ENCODE peak calls at places on chromosomes 1 and 21, in ten cellular contexts. Y is Panc1; T is stomach; M is left ventricle myocardium inferior; D is body of pancreas; N is GM23248; P is fibroblast of lung; U is CD8-positive, alpha-beta T cell; E is thoracic aorta; G is psoas muscle. Z is an unnamed sample.

GRCh38 chr1:159199901-159200300 is 4.8 kb upstream of the ACKR1 start:
- DNase-seq in Y (no peak), U (no peak), G (no peak), E (no peak), N (no peak), P (no peak), M (no peak), T (no peak), D (no peak), Z (no peak)

GRCh38 chr1:151968058-151968457 is 25.6 kb downstream of the S100A10 start:
- DNase-seq in U (no peak), N (peak; percentile 72), Y (no peak), E (no peak), T (peak; percentile 44), D (peak; percentile 53), G (no peak), P (peak; percentile 63), M (no peak), Z (no peak)

GRCh38 chr1:41382531-41383090 is 21.4 kb downstream of the FOXO6 start:
- DNase-seq in P (no peak), M (peak; percentile 54), G (peak; percentile 64), T (peak; percentile 59), Y (no peak), N (peak; percentile 58), D (peak; percentile 43), U (no peak), E (no peak), Z (peak; percentile 63)

GRCh38 chr21:26769613-26770188 is 75.5 kb downstream of the ADAMTS1 start:
- DNase-seq in E (no peak), Y (no peak), P (peak; percentile 84), M (no peak), G (no peak), U (no peak), T (no peak), D (peak; percentile 8), N (peak; percentile 78), Z (no peak)

GRCh38 chr1:20469406-20470076 is 16.5 kb downstream of the CAMK2N1 start:
- DNase-seq in M (no peak), G (no peak), Y (no peak), E (no peak), U (no peak), D (no peak), P (peak; percentile 19), N (no peak), T (no peak), Z (no peak)

GRCh38 chr1:36383240-36383639 is 2.5 kb downstream of the STK40 start:
- DNase-seq in G (no peak), N (no peak), D (peak; percentile 93), T (peak; percentile 73), E (no peak), U (no peak), M (peak; percentile 46), P (no peak), Y (no peak), Z (no peak)

GRCh38 chr1:7705048-7705907 is 65.8 kb upstream of the VAMP3 start:
- DNase-seq in M (peak; percentile 57), E (no peak), G (peak; percentile 53), P (no peak), Y (no peak), U (peak; percentile 8), N (peak; percentile 13), T (peak; percentile 38), D (no peak), Z (no peak)

GRCh38 chr21:31133243-31133830 is 95.1 kb upstream of the KRTAP19-8 start:
- DNase-seq in P (no peak), N (no peak), Y (no peak), M (no peak), T (no peak), U (no peak), D (no peak), E (no peak), G (no peak), Z (no peak)

GRCh38 chr1:117581391-117581943 is 24.4 kb upstream of the TENT5C start:
- DNase-seq in M (no peak), D (no peak), E (no peak), Y (no peak), T (no peak), N (no peak), P (no peak), U (no peak), G (no peak), Z (no peak)

GRCh38 chr1:117580436-117580835 is 25.4 kb upstream of the TENT5C start:
- DNase-seq in M (no peak), G (no peak), D (no peak), N (no peak), E (no peak), T (no peak), U (no peak), Y (no peak), P (no peak), Z (no peak)

GRCh38 chr1:117579221-117579906 is 26.5 kb upstream of the TENT5C start:
- DNase-seq in N (no peak), Y (no peak), D (no peak), E (no peak), P (no peak), T (no peak), M (no peak), G (no peak), U (no peak), Z (no peak)

GRCh38 chr1:117582341-117582902 is 23.4 kb upstream of the TENT5C start:
- DNase-seq in G (no peak), D (no peak), U (no peak), Y (no peak), M (no peak), N (peak; percentile 8), P (no peak), E (no peak), T (no peak), Z (no peak)

GRCh38 chr1:117580882-117581281 is 25.0 kb upstream of the TENT5C start:
- DNase-seq in T (no peak), E (no peak), D (no peak), U (no peak), M (no peak), Y (no peak), P (no peak), N (no peak), G (no peak), Z (no peak)
- H3K27me3 ChIP-seq in T (no peaks in the 10 kb centered on the region), E (no peaks in the 10 kb centered on the region), D (no peaks in the 10 kb centered on the region), U (no peaks in the 10 kb centered on the region), M (no peaks in the 10 kb centered on the region), Y (no peaks in the 10 kb centered on the region), P (no peaks in the 10 kb centered on the region), N (no peaks in the 10 kb centered on the region), G (no peaks in the 10 kb centered on the region), Z (no peaks in the 10 kb centered on the region)

GRCh38 chr1:198927129-198927528 is 288.3 kb downstream of the PTPRC start:
- DNase-seq in T (no peak), U (no peak), P (no peak), M (no peak), Y (no peak), E (no peak), G (no peak), D (no peak), N (no peak), Z (no peak)

GRCh38 chr1:198919667-198920398 is 281.0 kb downstream of the PTPRC start:
- DNase-seq in Y (no peak), P (no peak), T (no peak), M (no peak), G (no peak), U (no peak), E (no peak), N (no peak), D (no peak), Z (no peak)

GRCh38 chr1:198925575-198925974 is 286.7 kb downstream of the PTPRC start:
- DNase-seq in Y (no peak), E (no peak), N (no peak), P (no peak), M (no peak), G (no peak), U (no peak), T (no peak), D (no peak), Z (no peak)

GRCh38 chr1:198922638-198923430 is 284.0 kb downstream of the PTPRC start:
- DNase-seq in E (no peak), U (no peak), P (no peak), G (no peak), D (no peak), M (no peak), N (no peak), Y (no peak), T (no peak), Z (no peak)

GRCh38 chr1:198923940-198924339 is 285.1 kb downstream of the PTPRC start:
- DNase-seq in G (no peak), M (no peak), D (no peak), N (no peak), Y (no peak), P (no peak), T (no peak), U (no peak), E (no peak), Z (no peak)
- H3K4me3 ChIP-seq in G (no peak overlapping the region), M (no peak overlapping the region), D (no peak overlapping the region), N (no peak overlapping the region), Y (no peak overlapping the region), P (no peak overlapping the region), T (no peak overlapping the region), U (no peak overlapping the region), E (no peak overlapping the region), Z (no peak overlapping the region)

GRCh38 chr1:25134801-25135585 is 97.3 kb downstream of the SYF2 start:
- DNase-seq in T (no peak), G (no peak), D (no peak), U (no peak), E (no peak), P (no peak), N (no peak), Y (no peak), M (no peak), Z (no peak)

GRCh38 chr1:25137521-25138395 is 94.5 kb downstream of the SYF2 start:
- DNase-seq in N (no peak), T (no peak), U (no peak), P (no peak), Y (no peak), E (no peak), D (no peak), M (no peak), G (no peak), Z (no peak)

GRCh38 chr1:25137106-25137505 is 95.2 kb downstream of the SYF2 start:
- DNase-seq in G (no peak), U (no peak), Y (no peak), M (no peak), T (no peak), D (no peak), P (no peak), N (no peak), E (no peak), Z (no peak)

GRCh38 chr1:25135903-25136302 is 96.4 kb downstream of the SYF2 start:
- DNase-seq in Y (no peak), P (no peak), N (no peak), U (no peak), T (no peak), M (no peak), G (no peak), D (no peak), E (no peak), Z (no peak)

GRCh38 chr1:25140073-25140797 is 92.1 kb downstream of the SYF2 start:
- DNase-seq in D (peak; percentile 22), M (no peak), E (no peak), U (no peak), N (no peak), Y (no peak), P (no peak), T (no peak), G (no peak), Z (no peak)
- H3K27me3 ChIP-seq in D (no peaks in the 10 kb centered on the region), M (peaks cover 69% of the 10 kb centered on the region), E (no peaks in the 10 kb centered on the region), U (no peaks in the 10 kb centered on the region), N (peaks cover 56% of the 10 kb centered on the region), Y (no peaks in the 10 kb centered on the region), P (peaks cover 12% of the 10 kb centered on the region), T (no peaks in the 10 kb centered on the region), G (peaks cover 5% of the 10 kb centered on the region), Z (no peaks in the 10 kb centered on the region)

GRCh38 chr1:75796376-75797272 is at the start of gene MSH4:
- DNase-seq in N (no peak), E (no peak), T (no peak), U (no peak), Y (no peak), G (peak; percentile 16), P (no peak), M (no peak), D (no peak), Z (no peak)

GRCh38 chr1:75794382-75794781 is 2.3 kb upstream of the MSH4 start:
- DNase-seq in T (no peak), G (no peak), U (no peak), E (no peak), Y (no peak), M (no peak), P (no peak), D (no peak), N (no peak), Z (no peak)

GRCh38 chr1:75791022-75791421 is 5.0 kb downstream of the RABGGTB start:
- DNase-seq in P (peak; percentile 45), D (no peak), Y (no peak), T (no peak), M (no peak), N (peak; percentile 42), E (no peak), G (no peak), U (no peak), Z (no peak)

GRCh38 chr1:75795703-75796193 is 934 bp upstream of the MSH4 start:
- DNase-seq in N (no peak), M (no peak), E (no peak), Y (no peak), G (no peak), T (no peak), P (no peak), U (no peak), D (no peak), Z (no peak)

DNA sequence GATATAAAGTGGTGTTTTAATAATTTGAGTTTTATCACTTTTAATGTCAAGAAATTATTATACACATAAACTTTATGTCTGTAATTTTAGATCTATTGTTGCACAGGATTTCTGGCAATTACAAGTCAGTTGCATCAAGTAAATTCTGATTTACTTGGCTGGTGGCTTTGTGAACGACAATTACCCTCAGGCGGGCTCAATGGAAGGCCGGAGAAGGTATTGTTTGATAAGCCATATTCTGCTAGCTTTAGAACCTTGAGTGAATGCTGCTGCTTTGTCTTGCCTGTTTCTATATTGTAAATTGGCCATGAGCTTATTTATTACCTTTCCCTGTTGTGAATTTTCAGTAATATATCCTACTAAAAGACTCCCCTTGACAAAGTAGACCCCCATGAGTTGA is 4.6 kb upstream of the MSH4 start:
- DNase-seq in P (no peak), U (no peak), E (no peak), Y (no peak), D (no peak), T (no peak), G (no peak), N (no peak), M (no peak), Z (no peak)
- H3K4me3 ChIP-seq in P (no peak overlapping the region), U (no peak overlapping the region), E (no peak overlapping the region), Y (no peak overlapping the region), D (no peak overlapping the region), T (no peak overlapping the region), G (no peak overlapping the region), N (no peak overlapping the region), M (no peak overlapping the region), Z (no peak overlapping the region)

Z was measured in right atrium auricular region.